ENCODE peak calls at places on chromosome 11, in four cellular contexts. R is GM12878, O is GM12891, A is HepG2. G is an unnamed sample.
A peak's percentile ranks its signal among the peaks of the same experiment; 100 is the strongest.

GRCh38 chr11:26522912-26523610 is 49.0 kb downstream of the MUC15 start:
- DNase-seq in R (no peak), O (no peak), A (peak; percentile 32), G (no peak)

GRCh38 chr11:10514713-10515112 is 26.3 kb downstream of the RNF141 start:
- DNase-seq in R (no peak), O (no peak), A (no peak), G (no peak)

GRCh38 chr11:103487113-103487512 is 377.9 kb downstream of the DYNC2H1 start:
- DNase-seq in R (no peak), O (no peak), A (no peak), G (no peak)

GRCh38 chr11:57071829-57072228 is 83.1 kb downstream of the OR5AK2 start:
- DNase-seq in R (no peak), O (no peak), A (no peak), G (no peak)

GRCh38 chr11:57269580-57270021 is 32.6 kb upstream of the APLNR start:
- DNase-seq in R (no peak), O (no peak), A (no peak), G (no peak)

GRCh38 chr11:75233688-75234295 is 6.8 kb upstream of the TPBGL start:
- DNase-seq in R (no peak), O (no peak), A (peak; percentile 55), G (no peak)

GRCh38 chr11:44466531-44467179 is 98.8 kb upstream of the CD82 start:
- DNase-seq in R (no peak), O (no peak), A (no peak), G (no peak)

GRCh38 chr11:35750315-35750714 is 87.7 kb downstream of the TRIM44 start:
- DNase-seq in R (no peak), O (no peak), A (peak; percentile 50), G (no peak)

GRCh38 chr11:125494601-125494986 is 1.5 kb downstream of the FEZ1 start:
- DNase-seq in R (no peak), O (no peak), A (no peak), G (no peak)

DNA sequence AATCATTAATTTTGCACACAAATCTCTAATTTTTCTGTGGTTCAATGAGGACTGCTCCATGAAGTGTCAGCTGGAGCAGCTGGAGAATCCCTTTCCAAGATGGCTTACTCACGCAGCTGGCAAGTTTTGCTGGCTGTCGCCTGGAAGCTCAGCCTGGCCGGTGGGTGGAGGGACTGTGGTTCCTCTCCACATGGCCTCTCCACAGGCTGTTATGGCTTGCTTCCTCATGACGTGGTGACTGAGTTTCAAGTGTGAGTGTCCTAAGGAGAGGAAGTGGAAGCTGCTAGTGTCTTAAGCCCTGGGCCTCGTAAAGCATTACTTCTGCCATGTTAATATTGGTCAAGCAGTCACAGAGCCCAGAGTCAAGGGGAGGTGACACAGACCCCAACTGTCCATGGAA is 14.0 kb upstream of the NRIP3 start:
- DNase-seq in R (no peak), O (no peak), A (no peak), G (no peak)
- TF ChIP-seq TAF1 in R (no peak), O (no peak), A (no peak), G (no peak)

GRCh38 chr11:117143871-117144476 is at the start of gene PAFAH1B2:
- DNase-seq in R (peak; percentile 82), O (peak; percentile 98), A (peak; percentile 88), G (peak; percentile 98)
- TF ChIP-seq POLR2AphosphoS5 in R (peak; percentile 80), O (peak; percentile 48), A (peak; percentile 90), G (peak; percentile 78)

DNA sequence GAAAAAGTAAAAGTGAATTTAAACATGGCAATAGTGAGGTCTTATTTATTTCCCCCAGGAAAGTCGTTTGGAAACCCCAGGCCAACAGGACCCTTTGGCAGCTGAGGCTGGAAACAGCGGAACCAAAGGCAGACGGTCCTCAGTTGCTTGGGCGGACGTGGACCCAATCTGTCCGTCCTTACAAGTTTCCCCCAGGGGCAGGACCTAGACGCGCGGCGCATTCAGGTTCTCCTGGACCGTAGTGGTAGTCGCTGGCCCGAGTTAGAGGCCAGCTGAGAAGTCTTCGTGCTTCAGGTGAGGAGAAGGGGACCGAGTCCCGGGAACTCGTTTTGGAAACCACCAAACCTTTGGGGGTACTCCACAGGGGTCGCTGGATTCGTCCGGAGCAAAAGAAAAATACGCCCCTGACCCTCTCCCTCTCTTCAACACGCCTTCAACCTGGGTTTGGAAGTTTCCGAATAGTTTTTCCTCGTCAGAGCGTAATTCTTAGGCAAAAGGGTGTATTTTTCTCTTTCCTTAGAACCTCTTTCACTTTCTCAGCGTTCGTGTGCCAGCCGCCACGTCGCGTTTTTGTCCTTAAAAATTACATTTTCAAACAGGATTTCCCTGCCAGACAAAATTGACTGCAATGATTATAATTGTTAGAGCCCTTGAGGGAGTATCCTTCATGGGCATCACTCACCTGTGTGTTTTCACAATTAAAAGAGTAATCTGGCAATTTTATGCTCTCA is 2.1 kb downstream of the METTL15 start:
- DNase-seq in R (peak; percentile 25), O (peak; percentile 7), A (peak; percentile 68), G (no peak)
- TF ChIP-seq POLR2A in R (peak; percentile 88), O (peak; percentile 85), A (peak; percentile 82), G (peak; percentile 82)

DNA sequence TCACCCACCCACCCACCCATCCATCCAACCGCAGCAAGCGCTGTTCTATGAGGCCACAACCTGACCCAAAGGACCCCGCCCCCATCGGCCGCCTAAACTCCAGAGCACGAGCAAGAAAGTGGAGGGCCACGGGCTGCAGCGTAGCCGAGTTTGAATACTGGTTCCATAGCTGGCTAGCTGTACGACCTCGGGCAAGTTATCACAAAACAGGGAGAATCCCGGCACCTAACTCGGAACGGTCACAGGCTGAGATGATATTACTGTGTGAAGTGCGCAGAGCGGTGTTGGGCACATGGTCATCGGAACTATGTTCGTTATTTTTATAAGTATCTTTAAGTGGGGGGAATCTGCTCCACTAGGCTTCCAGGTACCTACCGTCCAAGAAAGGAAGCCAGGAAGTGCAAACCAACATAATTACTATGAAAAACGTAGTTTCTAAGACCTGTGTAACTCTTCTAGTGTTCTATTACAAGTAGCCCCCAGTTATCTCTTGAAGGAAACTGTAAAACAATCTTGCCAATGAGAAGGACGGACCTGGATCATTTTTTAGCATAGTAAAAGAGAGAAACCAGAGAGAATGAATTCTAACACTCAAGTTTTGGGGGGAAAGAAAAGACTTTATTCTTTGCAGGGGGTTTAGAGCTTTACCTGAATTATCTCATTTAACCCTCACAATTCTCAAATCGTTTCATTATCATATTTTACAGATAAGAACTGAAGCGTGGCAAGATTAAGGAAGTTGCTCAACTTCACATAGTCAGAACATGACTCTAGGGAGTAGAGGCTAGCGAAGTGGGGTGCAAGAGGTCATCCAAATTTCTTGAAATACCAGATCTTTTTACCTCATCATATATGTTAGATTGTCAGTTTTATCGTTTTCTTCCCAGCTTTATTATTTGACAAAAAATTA is 671 bp upstream of the BUD13 start:
- DNase-seq in R (no peak), O (no peak), A (no peak), G (no peak)
- TF ChIP-seq TAF1 in R (no peak), O (no peak), A (no peak), G (no peak)

DNA sequence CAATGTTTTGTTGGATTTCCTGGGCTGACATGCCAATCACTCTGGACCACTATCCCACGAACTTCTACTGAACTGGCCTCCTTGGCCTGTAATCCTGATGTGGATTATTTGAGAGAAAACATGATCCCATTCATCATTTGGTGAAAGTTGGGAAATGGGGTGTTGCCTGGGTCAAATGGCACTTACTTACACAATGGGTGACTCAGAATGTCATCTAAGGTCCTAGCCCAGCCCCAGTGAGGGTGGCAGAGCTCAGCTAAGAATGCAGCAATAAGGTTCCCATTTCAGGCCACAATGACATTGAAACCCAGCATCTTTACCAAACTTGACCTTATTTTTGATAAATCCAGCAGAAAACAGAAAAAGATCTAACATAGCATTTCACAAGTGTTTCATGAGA is 8.0 kb upstream of the DSCAML1 start:
- DNase-seq in R (no peak), O (no peak), A (no peak), G (no peak)
- TF ChIP-seq POLR2AphosphoS5 in R (no peak), O (no peak), A (no peak), G (no peak)

G was measured in GM12892.